ENCODE peak calls at places on chromosome 10, in eight cellular contexts. D, K, E, M, F, U, C and X are unnamed samples. For H3K27me3, the result is how much of the 10 kb centered on the place peaks cover.

GRCh38 chr10:95530561-95530960 is 30.6 kb downstream of the SORBS1 start:
- DNase-seq in D (no peak), K (no peak), E (no peak), M (no peak), F (no peak), U (no peak), C (no peak), X (no peak)

GRCh38 chr10:26697163-26697921 is at the start of gene PDSS1:
- DNase-seq in D (peak), K (peak), E (peak), M (peak), F (peak), U (peak), C (peak), X (peak)

GRCh38 chr10:91051834-91052233 is 130.9 kb upstream of the ANKRD1 start:
- DNase-seq in D (no peak), K (peak), E (peak), M (no peak), F (no peak), U (no peak), C (no peak), X (no peak)

GRCh38 chr10:132904814-132905649 is 37.3 kb downstream of the CFAP46 start:
- DNase-seq in D (no peak), K (no peak), E (no peak), M (no peak), F (no peak), U (no peak), C (no peak), X (no peak)

GRCh38 chr10:119233123-119233820 is 25.9 kb downstream of the GRK5 start:
- DNase-seq in D (no peak), K (peak), E (no peak), M (no peak), F (no peak), U (no peak), C (no peak), X (no peak)

GRCh38 chr10:75803816-75804576 is 372.6 kb downstream of the LRMDA start:
- DNase-seq in D (no peak), K (no peak), E (no peak), M (no peak), F (no peak), U (no peak), C (no peak), X (no peak)

GRCh38 chr10:34156781-34157425 is 658.2 kb downstream of the PARD3 start:
- DNase-seq in D (no peak), K (peak), E (peak), M (peak), F (no peak), U (peak), C (peak), X (no peak)

GRCh38 chr10:103712898-103713498 is 142.4 kb downstream of the SH3PXD2A start:
- DNase-seq in D (peak), K (peak), E (peak), M (peak), F (peak), U (peak), C (peak), X (peak)

GRCh38 chr10:28788252-28788651 is 110.9 kb downstream of the BAMBI start:
- DNase-seq in D (no peak), K (no peak), E (no peak), M (no peak), F (no peak), U (no peak), C (no peak), X (no peak)

GRCh38 chr10:56383806-56384205 is 22.7 kb upstream of the ZWINT start:
- DNase-seq in D (no peak), K (no peak), E (no peak), M (no peak), F (no peak), U (no peak), C (no peak), X (no peak)

DNA sequence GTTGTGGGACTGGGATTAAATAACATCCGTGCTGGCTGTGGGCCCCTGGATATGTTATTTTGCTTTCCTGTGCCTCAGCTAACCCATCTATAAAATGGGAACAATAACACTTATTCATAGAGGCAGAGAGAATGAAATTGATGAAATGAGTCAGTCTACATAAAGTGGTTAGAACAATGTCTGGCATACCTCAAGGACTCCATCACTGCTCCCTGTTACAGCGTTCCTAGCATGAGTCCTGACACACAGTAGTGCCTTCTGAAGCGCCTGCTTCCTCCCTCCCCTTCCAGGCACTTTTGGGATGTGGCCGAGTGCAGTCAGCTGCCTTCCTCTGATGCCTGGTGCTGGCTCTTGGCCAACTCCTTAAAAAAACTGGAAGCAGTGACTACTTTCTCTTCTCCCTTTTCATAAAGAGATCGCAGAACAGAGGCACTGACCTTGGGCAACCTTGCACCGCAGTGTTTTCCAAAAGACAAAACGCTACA is 108.4 kb upstream of the ZMIZ1 start:
- DNase-seq in D (no peak), K (peak), E (peak), M (peak), F (no peak), U (peak), C (no peak), X (no peak)
- H3K27me3 ChIP-seq in D (under half), K (under half), E (under half), M (under half), F (under half), U (under half), C (under half), X (under half)

GRCh38 chr10:51366044-51366443 is 291.8 kb downstream of the PRKG1 start:
- DNase-seq in D (no peak), K (no peak), E (peak), M (no peak), F (no peak), U (no peak), C (no peak), X (no peak)

GRCh38 chr10:51369903-51370302 is 295.6 kb downstream of the PRKG1 start:
- DNase-seq in D (no peak), K (peak), E (peak), M (no peak), F (no peak), U (peak), C (no peak), X (no peak)

GRCh38 chr10:51363415-51363814 is 289.1 kb downstream of the PRKG1 start:
- DNase-seq in D (no peak), K (no peak), E (no peak), M (no peak), F (no peak), U (no peak), C (no peak), X (no peak)

GRCh38 chr10:51368943-51369342 is 294.7 kb downstream of the PRKG1 start:
- DNase-seq in D (no peak), K (no peak), E (no peak), M (no peak), F (no peak), U (no peak), C (no peak), X (no peak)

DNA sequence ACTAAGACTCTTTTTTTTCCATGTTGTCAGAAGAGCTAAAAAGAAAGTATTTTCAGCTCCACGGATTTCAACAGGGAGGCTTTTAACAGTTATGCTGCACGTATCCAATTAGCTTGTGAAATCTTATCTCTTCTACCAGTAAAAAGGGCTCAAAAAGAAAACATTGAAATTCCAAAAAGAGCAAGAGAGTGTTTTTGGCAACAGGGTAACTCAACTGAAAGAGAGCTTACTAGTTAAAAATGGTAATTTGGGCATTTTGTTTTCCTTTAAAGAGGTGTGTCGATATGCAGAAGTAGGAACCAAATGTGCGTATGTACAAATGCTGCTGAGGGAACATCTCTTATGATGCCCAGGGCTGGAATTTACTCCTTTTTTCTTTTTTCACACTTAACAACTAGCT is 292.8 kb downstream of the PRKG1 start:
- DNase-seq in D (no peak), K (no peak), E (peak), M (no peak), F (no peak), U (no peak), C (no peak), X (no peak)
- H3K27ac ChIP-seq in D (no peak), K (no peak), E (no peak), M (no peak), F (no peak), U (no peak), C (no peak), X (no peak)

GRCh38 chr10:32960022-32960421 is 2.0 kb upstream of the ITGB1 start:
- DNase-seq in D (no peak), K (no peak), E (no peak), M (no peak), F (no peak), U (no peak), C (no peak), X (no peak)
- H3K27me3 ChIP-seq in D (under half), K (under half), E (under half), M (under half), F (under half), U (under half), C (under half), X (under half)

GRCh38 chr10:45592926-45593325 is 79.6 kb downstream of the ZFAND4 start:
- DNase-seq in D (no peak), K (peak), E (no peak), M (no peak), F (no peak), U (no peak), C (no peak), X (no peak)

GRCh38 chr10:45591262-45591661 is 81.3 kb downstream of the ZFAND4 start:
- DNase-seq in D (no peak), K (no peak), E (no peak), M (no peak), F (no peak), U (no peak), C (no peak), X (no peak)

GRCh38 chr10:45594276-45595157 is 78.1 kb downstream of the ZFAND4 start:
- DNase-seq in D (peak), K (peak), E (peak), M (peak), F (peak), U (peak), C (peak), X (peak)

GRCh38 chr10:45592432-45592831 is 80.1 kb downstream of the ZFAND4 start:
- DNase-seq in D (no peak), K (peak), E (no peak), M (no peak), F (no peak), U (no peak), C (no peak), X (no peak)

DNA sequence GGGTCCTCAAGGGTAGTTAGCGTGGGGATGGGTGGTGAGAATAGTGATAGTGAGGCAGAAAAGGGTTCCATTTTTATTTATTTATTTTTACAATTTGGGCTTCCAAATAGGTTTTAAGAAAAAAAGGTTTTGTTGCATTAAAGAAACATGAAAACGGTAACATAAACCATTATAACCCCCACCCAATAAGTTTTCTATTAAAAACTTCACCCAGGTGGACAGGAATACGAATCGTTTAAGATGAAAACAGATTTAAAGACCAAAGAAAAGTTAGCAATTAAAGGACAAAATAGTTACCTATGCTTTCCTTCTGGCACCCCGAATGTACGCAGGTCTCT is 78.7 kb downstream of the ZFAND4 start:
- DNase-seq in D (no peak), K (peak), E (no peak), M (peak), F (no peak), U (no peak), C (no peak), X (no peak)
- H3K27ac ChIP-seq in D (no peak), K (no peak), E (peak), M (no peak), F (peak), U (peak), C (no peak), X (peak)

GRCh38 chr10:70054902-70055301 is 2.3 kb downstream of the MACROH2A2 start:
- DNase-seq in D (no peak), K (no peak), E (no peak), M (peak), F (no peak), U (no peak), C (no peak), X (no peak)

GRCh38 chr10:70053212-70053895 is 708 bp downstream of the MACROH2A2 start:
- DNase-seq in D (peak), K (peak), E (peak), M (no peak), F (no peak), U (no peak), C (no peak), X (no peak)

GRCh38 chr10:70051878-70052277 is 768 bp upstream of the MACROH2A2 start:
- DNase-seq in D (no peak), K (no peak), E (no peak), M (no peak), F (no peak), U (no peak), C (no peak), X (no peak)

GRCh38 chr10:70053896-70054641 is 1.4 kb downstream of the MACROH2A2 start:
- DNase-seq in D (peak), K (no peak), E (no peak), M (peak), F (no peak), U (no peak), C (no peak), X (no peak)

GRCh38 chr10:70052462-70053211 is at the start of gene MACROH2A2:
- DNase-seq in D (peak), K (peak), E (peak), M (peak), F (no peak), U (peak), C (peak), X (no peak)
- H3K27me3 ChIP-seq in D (half or more), K (under half), E (under half), M (under half), F (under half), U (under half), C (under half), X (half or more)

GRCh38 chr10:126659750-126660149 is 10.7 kb downstream of the C10orf90 start:
- DNase-seq in D (no peak), K (no peak), E (no peak), M (no peak), F (no peak), U (no peak), C (no peak), X (no peak)
- H3K27ac ChIP-seq in D (no peak), K (no peak), E (no peak), M (no peak), F (no peak), U (no peak), C (peak), X (no peak)

GRCh38 chr10:59177862-59178235 is 1.4 kb downstream of the PHYHIPL start:
- DNase-seq in D (no peak), K (no peak), E (no peak), M (no peak), F (no peak), U (no peak), C (no peak), X (no peak)
- H3K27me3 ChIP-seq in D (under half), K (under half), E (half or more), M (under half), F (under half), U (under half), C (under half), X (under half)

DNA sequence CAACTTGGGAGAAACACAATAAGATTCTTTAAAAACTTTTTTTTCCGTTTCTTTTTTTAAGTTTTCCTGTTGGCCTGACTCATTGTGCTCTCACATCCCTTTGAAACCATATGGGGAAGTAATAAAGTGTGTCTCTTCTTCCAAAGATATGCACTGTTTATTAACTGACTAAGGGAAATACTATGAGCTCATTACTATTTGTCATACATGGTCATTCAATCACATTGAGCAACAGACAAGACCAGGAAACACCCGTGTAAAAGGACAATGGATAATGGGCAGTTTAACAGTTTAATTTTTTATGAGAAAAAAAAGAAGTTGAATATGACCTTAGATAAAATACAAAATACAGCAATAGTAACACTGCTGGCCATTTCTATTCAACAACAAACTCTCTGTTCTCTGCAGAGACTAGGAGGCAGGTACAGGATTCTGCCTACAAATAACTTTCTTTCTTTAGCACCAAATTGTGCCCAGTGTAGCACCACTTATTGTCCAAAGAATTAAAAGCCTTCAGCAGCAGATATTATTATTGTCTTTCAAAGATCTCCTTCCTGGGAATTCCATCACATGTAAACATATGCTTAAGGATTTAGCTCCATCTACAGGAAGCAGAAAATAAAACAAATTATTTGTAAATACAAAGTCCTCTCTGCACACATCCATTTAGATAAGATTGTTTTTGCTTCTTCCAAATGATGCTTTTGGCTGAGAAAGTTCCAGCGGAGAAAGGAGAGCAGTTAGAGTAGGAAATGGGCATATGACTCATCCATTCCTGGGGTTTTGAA is 55.0 kb upstream of the AKR1E2 start:
- DNase-seq in D (no peak), K (peak), E (peak), M (peak), F (no peak), U (peak), C (no peak), X (no peak)
- H3K27ac ChIP-seq in D (no peak), K (peak), E (no peak), M (peak), F (no peak), U (peak), C (no peak), X (no peak)

DNA sequence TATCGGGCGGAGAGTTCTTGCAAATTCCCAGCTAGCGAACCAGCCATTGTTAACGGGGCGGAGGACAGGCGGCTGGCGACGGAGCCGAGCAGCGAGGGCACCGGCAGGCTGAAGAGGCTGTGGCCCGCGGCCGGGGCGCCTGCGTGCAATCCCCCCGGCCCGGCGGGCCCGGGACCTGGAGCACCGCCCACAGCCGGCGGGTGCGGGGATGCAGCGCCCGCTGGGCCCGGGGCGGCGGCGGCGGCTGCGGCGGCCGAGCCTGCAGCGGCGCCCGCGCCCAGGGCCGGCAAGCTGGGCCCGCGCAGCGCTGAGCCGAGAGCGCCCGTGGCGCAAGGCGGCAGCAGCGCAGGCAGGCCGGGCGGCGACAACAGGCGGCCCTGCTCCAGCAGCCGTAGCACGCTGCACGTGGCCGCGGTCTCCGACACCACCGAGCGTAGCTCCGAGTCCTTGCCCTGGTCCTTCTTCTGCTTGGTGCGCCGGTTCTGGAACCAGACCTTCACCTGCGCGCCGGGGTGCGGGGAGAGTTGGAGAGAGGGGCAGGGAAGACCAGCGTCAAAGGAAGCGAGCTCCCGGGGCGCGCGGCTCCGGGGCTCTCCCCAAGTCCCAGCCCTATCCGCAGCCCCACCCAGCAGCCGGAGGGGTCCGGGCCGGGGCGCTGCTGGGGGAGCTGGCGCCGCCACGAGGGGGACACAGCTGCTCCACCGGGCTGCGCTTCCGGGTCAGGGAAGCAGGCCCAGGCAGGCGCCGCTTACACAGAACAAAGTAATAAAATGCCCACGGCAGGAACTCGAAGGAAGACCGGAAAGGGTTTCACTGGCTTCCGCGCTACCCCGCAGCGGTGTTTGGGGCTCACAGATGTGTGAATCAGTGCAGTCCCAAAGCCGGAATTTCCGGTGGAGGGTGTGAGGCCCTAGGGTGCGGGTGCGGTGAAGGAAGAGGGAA is 3.7 kb downstream of the VAX1 start:
- DNase-seq in D (peak), K (peak), E (no peak), M (no peak), F (no peak), U (no peak), C (no peak), X (no peak)
- H3K27me3 ChIP-seq in D (half or more), K (half or more), E (half or more), M (half or more), F (under half), U (half or more), C (half or more), X (half or more)